ENCODE peak calls at places on chromosomes 6 and 20, in ten cellular contexts. C is neural progenitor cell, U is heart left ventricle, D is choroid plexus epithelial cell, Y is HFF-Myc, H is AG04450, S is adrenal gland, J is AG09309, I is psoas muscle, K is stomach. M is an unnamed sample.

GRCh38 chr6:157034433-157035230 is 257.5 kb downstream of the ARID1B start:
- DNase-seq in C (peak), U (no peak), D (peak), Y (no peak), H (no peak), S (no peak), J (no peak), I (no peak), K (no peak), M (peak)

GRCh38 chr6:45438849-45439406 is 61.2 kb upstream of the SUPT3H start:
- DNase-seq in C (no peak), U (no peak), D (peak), Y (peak), H (peak), S (no peak), J (no peak), I (no peak), K (no peak), M (peak)

GRCh38 chr6:11410539-11411307 is 126.8 kb upstream of the TMEM170B start:
- DNase-seq in C (no peak), U (no peak), D (no peak), Y (no peak), H (no peak), S (no peak), J (no peak), I (no peak), K (no peak), M (no peak)

GRCh38 chr6:156402227-156402626 is 375.0 kb upstream of the ARID1B start:
- DNase-seq in C (no peak), U (no peak), D (no peak), Y (no peak), H (no peak), S (no peak), J (no peak), I (no peak), K (no peak), M (no peak)

GRCh38 chr20:49567421-49568256 is at the start of gene PTGIS:
- DNase-seq in C (peak), U (no peak), D (no peak), Y (no peak), H (no peak), S (no peak), J (no peak), I (peak), K (peak), M (no peak)

GRCh38 chr6:113306552-113307145 is 550.5 kb upstream of the MARCKS start:
- DNase-seq in C (peak), U (peak), D (peak), Y (no peak), H (no peak), S (peak), J (no peak), I (peak), K (peak), M (no peak)

GRCh38 chr20:18276821-18277220 is 11.5 kb upstream of the ZNF133 start:
- DNase-seq in C (peak), U (peak), D (peak), Y (peak), H (peak), S (peak), J (peak), I (peak), K (peak), M (peak)

GRCh38 chr6:169981051-169981450 is 229.6 kb downstream of the ERMARD start:
- DNase-seq in C (no peak), U (no peak), D (no peak), Y (no peak), H (no peak), S (no peak), J (no peak), I (no peak), K (no peak), M (no peak)

GRCh38 chr6:2524090-2524489 is 226.6 kb downstream of the MYLK4 start:
- DNase-seq in C (no peak), U (no peak), D (no peak), Y (no peak), H (no peak), S (no peak), J (no peak), I (no peak), K (no peak), M (no peak)

GRCh38 chr6:156418253-156418652 is 358.9 kb upstream of the ARID1B start:
- DNase-seq in C (no peak), U (no peak), D (no peak), Y (no peak), H (no peak), S (no peak), J (no peak), I (no peak), K (no peak), M (no peak)

GRCh38 chr6:6875818-6876470 is 231.8 kb upstream of the RREB1 start:
- DNase-seq in C (no peak), U (no peak), D (peak), Y (no peak), H (peak), S (no peak), J (peak), I (no peak), K (no peak), M (peak)

GRCh38 chr6:39911513-39912125 is 22.6 kb downstream of the MOCS1 start:
- DNase-seq in C (no peak), U (no peak), D (no peak), Y (no peak), H (no peak), S (no peak), J (no peak), I (no peak), K (no peak), M (no peak)

GRCh38 chr6:42013134-42013516 is 37.2 kb upstream of the TAF8 start:
- DNase-seq in C (no peak), U (no peak), D (peak), Y (no peak), H (no peak), S (no peak), J (no peak), I (no peak), K (no peak), M (peak)

GRCh38 chr6:108121612-108122011 is 44.2 kb upstream of the NR2E1 start:
- DNase-seq in C (no peak), U (no peak), D (no peak), Y (no peak), H (no peak), S (no peak), J (no peak), I (no peak), K (no peak), M (no peak)

GRCh38 chr6:89324304-89324703 is 9.2 kb upstream of the GABRR2 start:
- DNase-seq in C (no peak), U (no peak), D (no peak), Y (no peak), H (no peak), S (no peak), J (no peak), I (no peak), K (no peak), M (no peak)

GRCh38 chr20:30912006-30912660 is 345.3 kb upstream of the DEFB115 start:
- DNase-seq in C (peak), U (no peak), D (peak), Y (no peak), H (no peak), S (no peak), J (no peak), I (no peak), K (no peak), M (peak)

GRCh38 chr6:168865-169455 is 123.3 kb upstream of the DUSP22 start:
- DNase-seq in C (peak), U (no peak), D (peak), Y (no peak), H (no peak), S (no peak), J (peak), I (no peak), K (no peak), M (peak)

GRCh38 chr6:7541175-7542064 is at the start of gene DSP:
- DNase-seq in C (peak), U (peak), D (peak), Y (no peak), H (no peak), S (peak), J (no peak), I (peak), K (peak), M (peak)

GRCh38 chr6:52403086-52403485 is 17.1 kb upstream of the EFHC1 start:
- DNase-seq in C (no peak), U (no peak), D (no peak), Y (no peak), H (no peak), S (no peak), J (no peak), I (no peak), K (no peak), M (no peak)

GRCh38 chr6:34858681-34859080 is 29.2 kb downstream of the TAF11 start:
- DNase-seq in C (no peak), U (no peak), D (no peak), Y (no peak), H (no peak), S (no peak), J (no peak), I (no peak), K (no peak), M (no peak)

GRCh38 chr20:46992640-46993035 is 98.0 kb downstream of the EYA2 start:
- DNase-seq in C (no peak), U (no peak), D (no peak), Y (no peak), H (no peak), S (no peak), J (no peak), I (no peak), K (no peak), M (no peak)

GRCh38 chr20:37358366-37359150 is 12.6 kb downstream of the SRC start:
- DNase-seq in C (no peak), U (no peak), D (no peak), Y (no peak), H (no peak), S (no peak), J (no peak), I (peak), K (peak), M (peak)

GRCh38 chr6:47044418-47044817 is 2.3 kb upstream of the ADGRF1 start:
- DNase-seq in C (no peak), U (no peak), D (peak), Y (no peak), H (no peak), S (no peak), J (no peak), I (no peak), K (peak), M (no peak)

GRCh38 chr20:46461808-46462207 is 51.6 kb downstream of the ZNF334 start:
- DNase-seq in C (no peak), U (no peak), D (no peak), Y (no peak), H (no peak), S (no peak), J (no peak), I (no peak), K (no peak), M (no peak)

GRCh38 chr20:5918856-5919633 is 31.3 kb downstream of the TRMT6 start:
- DNase-seq in C (no peak), U (no peak), D (peak), Y (peak), H (no peak), S (no peak), J (no peak), I (no peak), K (no peak), M (peak)

GRCh38 chr6:107646176-107646575 is 156.3 kb downstream of the SOBP start:
- DNase-seq in C (no peak), U (peak), D (no peak), Y (no peak), H (no peak), S (no peak), J (no peak), I (peak), K (peak), M (peak)

GRCh38 chr6:97215157-97215769 is 67.8 kb downstream of the MMS22L start:
- DNase-seq in C (peak), U (no peak), D (peak), Y (peak), H (peak), S (peak), J (peak), I (no peak), K (no peak), M (peak)

GRCh38 chr20:1818895-1819294 is 76.3 kb upstream of the SIRPA start:
- DNase-seq in C (no peak), U (no peak), D (no peak), Y (no peak), H (no peak), S (peak), J (no peak), I (no peak), K (no peak), M (no peak)
- H3K4me3 ChIP-seq in C (no peak), U (no peak), D (no peak), Y (no peak), H (no peak), S (no peak), J (no peak), I (no peak), K (no peak), M (no peak)

DNA sequence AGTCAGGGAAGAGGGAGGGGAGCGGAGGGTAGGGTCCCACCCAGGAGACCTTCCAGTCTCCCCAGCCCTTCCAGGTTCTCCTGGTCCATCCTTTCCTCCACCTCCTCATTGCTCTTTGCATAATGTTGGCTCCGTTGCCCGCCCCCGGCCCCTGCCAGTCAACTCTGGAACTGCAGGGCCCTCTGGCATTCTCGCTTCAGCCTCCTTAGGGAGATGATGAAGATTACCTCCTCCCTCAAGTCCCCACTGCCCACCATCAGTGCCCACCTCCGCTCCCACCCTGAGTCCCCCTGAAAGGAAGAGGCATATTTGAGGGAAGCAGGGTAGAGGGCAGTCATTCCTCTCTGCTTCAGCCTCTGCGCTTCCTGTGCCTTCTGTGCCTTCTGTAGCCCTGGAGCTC is 8.5 kb downstream of the TMEM63B start:
- DNase-seq in C (no peak), U (no peak), D (no peak), Y (no peak), H (no peak), S (no peak), J (no peak), I (no peak), K (no peak), M (no peak)
- TF ChIP-seq CTCF in C (no peak), U (no peak), D (peak), Y (no peak), H (peak), S (no peak), J (no peak), I (no peak), K (no peak), M (no peak)

DNA sequence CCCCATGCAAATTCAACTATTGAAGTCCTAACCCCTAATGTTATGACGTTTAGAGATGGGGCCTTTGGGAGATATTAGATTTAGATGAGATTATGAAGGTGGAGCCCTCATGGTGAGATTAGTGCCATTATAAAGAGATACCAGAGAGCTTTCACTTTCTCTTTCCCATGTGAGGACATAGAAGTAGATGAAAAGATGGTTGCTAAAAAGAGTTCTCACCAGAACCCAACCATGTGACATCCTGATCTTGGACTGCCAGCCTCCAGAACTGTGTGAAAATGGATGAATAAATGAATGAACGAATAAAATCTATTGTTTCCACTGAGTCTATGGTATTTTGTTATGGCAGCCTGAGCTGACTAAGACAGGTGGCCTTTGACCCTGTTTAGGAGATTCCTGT is 50.6 kb upstream of the FBXO30 start:
- DNase-seq in C (peak), U (no peak), D (no peak), Y (no peak), H (no peak), S (no peak), J (no peak), I (no peak), K (no peak), M (no peak)
- H3K4me3 ChIP-seq in C (no peak), U (no peak), D (no peak), Y (no peak), H (no peak), S (no peak), J (no peak), I (no peak), K (no peak), M (no peak)

GRCh38 chr20:61639200-61639599 is 387.1 kb downstream of the CDH4 start:
- DNase-seq in C (no peak), U (no peak), D (peak), Y (no peak), H (no peak), S (no peak), J (peak), I (no peak), K (no peak), M (peak)
- TF ChIP-seq CTCF in C (no peak), U (no peak), D (no peak), Y (no peak), H (no peak), S (no peak), J (no peak), I (no peak), K (no peak), M (peak)

GRCh38 chr20:44606725-44607441 is 24.5 kb downstream of the PKIG start:
- DNase-seq in C (no peak), U (no peak), D (no peak), Y (no peak), H (no peak), S (no peak), J (no peak), I (no peak), K (no peak), M (no peak)
- H3K4me3 ChIP-seq in C (no peak), U (no peak), D (no peak), Y (no peak), H (no peak), S (no peak), J (no peak), I (no peak), K (no peak), M (no peak)

GRCh38 chr20:11352041-11352440 is 565.7 kb upstream of the BTBD3 start:
- DNase-seq in C (peak), U (no peak), D (no peak), Y (no peak), H (no peak), S (no peak), J (no peak), I (no peak), K (no peak), M (no peak)

GRCh38 chr20:11355338-11355737 is 562.4 kb upstream of the BTBD3 start:
- DNase-seq in C (no peak), U (no peak), D (no peak), Y (no peak), H (no peak), S (no peak), J (no peak), I (no peak), K (no peak), M (no peak)

GRCh38 chr20:11354841-11355240 is 562.9 kb upstream of the BTBD3 start:
- DNase-seq in C (no peak), U (no peak), D (no peak), Y (no peak), H (no peak), S (no peak), J (no peak), I (no peak), K (no peak), M (no peak)

GRCh38 chr20:11344939-11345338 is 572.8 kb upstream of the BTBD3 start:
- DNase-seq in C (no peak), U (no peak), D (no peak), Y (no peak), H (no peak), S (no peak), J (no peak), I (no peak), K (no peak), M (no peak)

GRCh38 chr20:11350126-11351005 is 567.3 kb upstream of the BTBD3 start:
- DNase-seq in C (no peak), U (no peak), D (peak), Y (no peak), H (peak), S (no peak), J (peak), I (no peak), K (no peak), M (peak)
- TF ChIP-seq CTCF in C (no peak), U (no peak), D (peak), Y (no peak), H (peak), S (no peak), J (no peak), I (no peak), K (no peak), M (peak)